ENCODE peak calls at places on chromosome 15, in eight cellular contexts. E, N, K, M, P, T, D and U are unnamed samples.

GRCh38 chr15:39431371-39431770 is 149.5 kb upstream of the THBS1 start:
- DNase-seq in E (peak; percentile 62), N (no peak), K (no peak), M (no peak), P (no peak), T (peak; percentile 43), D (no peak), U (no peak)

GRCh38 chr15:29859981-29860745 is 37.9 kb upstream of the TJP1 start:
- DNase-seq in E (peak; percentile 84), N (no peak), K (no peak), M (no peak), P (peak; percentile 21), T (peak; percentile 74), D (peak; percentile 40), U (no peak)

GRCh38 chr15:34682673-34683072 is 72.1 kb downstream of the GJD2 start:
- DNase-seq in E (peak; percentile 48), N (no peak), K (no peak), M (no peak), P (peak; percentile 69), T (peak; percentile 86), D (no peak), U (no peak)

GRCh38 chr15:29522373-29523276 is 253.0 kb upstream of the NSMCE3 start:
- DNase-seq in E (no peak), N (no peak), K (no peak), M (no peak), P (no peak), T (no peak), D (no peak), U (no peak)

GRCh38 chr15:90765966-90766365 is 48.8 kb downstream of the BLM start:
- DNase-seq in E (no peak), N (no peak), K (no peak), M (no peak), P (no peak), T (no peak), D (no peak), U (no peak)

GRCh38 chr15:50064674-50065073 is 54.4 kb downstream of the ATP8B4 start:
- DNase-seq in E (no peak), N (no peak), K (no peak), M (no peak), P (no peak), T (no peak), D (no peak), U (no peak)

GRCh38 chr15:49059491-49059890 is 13.2 kb upstream of the SECISBP2L start:
- DNase-seq in E (no peak), N (no peak), K (no peak), M (no peak), P (no peak), T (no peak), D (no peak), U (no peak)

GRCh38 chr15:63595066-63595465 is 2.1 kb upstream of the FBXL22 start:
- DNase-seq in E (no peak), N (no peak), K (no peak), M (no peak), P (no peak), T (no peak), D (no peak), U (no peak)

GRCh38 chr15:68210821-68211655 is 5.9 kb upstream of the CALML4 start:
- DNase-seq in E (peak; percentile 46), N (peak; percentile 81), K (peak; percentile 78), M (peak; percentile 72), P (no peak), T (peak; percentile 45), D (no peak), U (no peak)

GRCh38 chr15:80977627-80978036 is 12.0 kb downstream of the MESD start:
- DNase-seq in E (peak; percentile 49), N (peak; percentile 63), K (peak; percentile 78), M (peak; percentile 63), P (no peak), T (peak; percentile 64), D (no peak), U (peak; percentile 72)

GRCh38 chr15:68278345-68279217 is 1.0 kb downstream of the FEM1B start:
- DNase-seq in E (peak; percentile 49), N (peak; percentile 64), K (peak; percentile 26), M (peak; percentile 65), P (no peak), T (peak; percentile 71), D (no peak), U (no peak)

GRCh38 chr15:40345867-40346578 is 4.8 kb upstream of the PHGR1 start:
- DNase-seq in E (no peak), N (no peak), K (no peak), M (no peak), P (no peak), T (no peak), D (no peak), U (no peak)

GRCh38 chr15:64753419-64754185 is 21.8 kb downstream of the RBPMS2 start:
- DNase-seq in E (no peak), N (no peak), K (no peak), M (no peak), P (no peak), T (no peak), D (no peak), U (no peak)

GRCh38 chr15:76994971-76995945 is at the start of gene PSTPIP1:
- DNase-seq in E (no peak), N (peak; percentile 54), K (no peak), M (no peak), P (peak; percentile 15), T (no peak), D (no peak), U (no peak)

GRCh38 chr15:29711531-29711930 is 110.7 kb downstream of the TJP1 start:
- DNase-seq in E (peak; percentile 47), N (no peak), K (no peak), M (no peak), P (no peak), T (no peak), D (no peak), U (no peak)

GRCh38 chr15:71079208-71080044 is 35.8 kb upstream of the THSD4 start:
- DNase-seq in E (peak; percentile 78), N (no peak), K (no peak), M (no peak), P (no peak), T (peak; percentile 79), D (peak; percentile 88), U (no peak)

GRCh38 chr15:71219646-71220045 is 104.4 kb downstream of the THSD4 start:
- DNase-seq in E (peak; percentile 35), N (no peak), K (no peak), M (no peak), P (no peak), T (peak; percentile 93), D (peak; percentile 76), U (peak; percentile 64)

GRCh38 chr15:40743466-40743865 is 11.6 kb downstream of the RMDN3 start:
- DNase-seq in E (no peak), N (no peak), K (no peak), M (no peak), P (no peak), T (no peak), D (no peak), U (no peak)

GRCh38 chr15:100841426-100841825 is 38.2 kb upstream of the ALDH1A3 start:
- DNase-seq in E (no peak), N (no peak), K (no peak), M (no peak), P (no peak), T (no peak), D (no peak), U (no peak)

GRCh38 chr15:84398763-84399701 is 163.5 kb downstream of the GOLGA6L4 start:
- DNase-seq in E (no peak), N (peak; percentile 24), K (no peak), M (no peak), P (no peak), T (no peak), D (no peak), U (no peak)

DNA sequence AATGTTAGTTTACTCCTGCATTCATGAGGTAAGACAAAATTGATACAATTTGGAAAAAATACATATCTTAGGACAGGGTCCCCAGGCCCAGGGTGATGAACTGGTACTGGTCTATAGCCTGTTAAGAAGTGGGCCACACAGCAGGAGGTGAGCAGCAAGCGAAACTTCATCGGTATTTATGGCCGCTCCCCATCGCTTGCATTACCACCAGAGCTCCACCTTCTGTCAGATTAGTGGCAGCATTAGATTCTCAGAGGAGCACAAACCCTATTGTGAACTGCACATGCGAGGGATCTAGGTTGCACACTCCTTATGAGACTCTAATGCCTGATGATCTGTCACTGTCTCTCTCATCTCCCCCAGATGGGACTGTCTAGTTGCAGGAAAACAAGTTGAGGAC is 880.6 kb downstream of the MCTP2 start:
- DNase-seq in E (no peak), N (no peak), K (no peak), M (no peak), P (no peak), T (no peak), D (no peak), U (no peak)
- TF ChIP-seq CTCF in E (no peak), N (no peak), K (no peak), M (no peak), P (no peak), T (no peak), D (no peak), U (no peak)

DNA sequence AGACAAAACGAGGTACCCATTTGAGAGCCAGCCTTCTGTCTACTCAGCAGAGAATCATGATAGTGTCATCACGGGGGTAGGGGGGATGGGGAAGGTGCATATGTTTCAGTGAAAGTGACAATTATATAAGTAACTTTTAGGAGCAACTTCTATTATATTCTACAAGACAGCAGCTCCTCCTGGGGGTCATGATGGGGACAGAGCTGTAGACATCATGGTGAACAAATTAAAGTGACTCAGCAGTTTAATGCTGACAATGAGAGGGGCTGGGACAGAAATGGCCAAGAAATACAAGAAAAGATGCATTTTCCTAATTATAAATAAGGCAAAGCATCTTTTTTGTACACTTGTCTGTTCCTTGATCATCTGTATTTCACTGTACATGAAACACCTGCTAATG is 11.8 kb downstream of the CAPN3 start:
- DNase-seq in E (no peak), N (no peak), K (no peak), M (no peak), P (no peak), T (peak; percentile 69), D (no peak), U (no peak)
- TF ChIP-seq CTCF in E (no peak), N (no peak), K (peak; percentile 25), M (no peak), P (no peak), T (peak; percentile 36), D (peak; percentile 18), U (no peak)

DNA sequence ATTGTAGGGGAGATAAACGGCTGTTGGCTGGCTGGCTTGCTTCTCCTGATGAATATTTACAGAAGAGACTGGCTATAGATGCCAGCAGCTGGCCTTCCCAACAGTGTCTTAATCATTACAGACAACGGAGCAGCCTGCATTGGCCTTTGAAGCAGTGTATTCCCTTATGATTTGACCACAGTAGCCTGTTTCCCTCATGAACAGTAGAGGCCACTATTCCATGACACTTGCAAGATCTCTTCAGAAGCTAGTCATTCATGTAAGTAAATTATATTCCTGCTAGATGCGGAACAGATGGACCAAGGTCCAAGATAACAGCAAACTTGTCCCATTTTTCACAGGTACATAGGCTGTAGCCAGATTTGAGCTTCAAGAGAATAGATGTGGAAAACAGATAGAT is 47.3 kb downstream of the TMCO5A start:
- DNase-seq in E (peak; percentile 53), N (no peak), K (peak; percentile 36), M (no peak), P (no peak), T (peak; percentile 68), D (peak; percentile 13), U (no peak)
- TF ChIP-seq CTCF in E (peak; percentile 61), N (peak; percentile 36), K (peak; percentile 59), M (peak; percentile 41), P (peak; percentile 40), T (peak; percentile 47), D (peak; percentile 59), U (peak; percentile 11)

GRCh38 chr15:73065114-73065513 is 12.9 kb downstream of the NEO1 start:
- DNase-seq in E (no peak), N (no peak), K (no peak), M (no peak), P (no peak), T (no peak), D (no peak), U (no peak)
- TF ChIP-seq CTCF in E (no peak), N (no peak), K (no peak), M (no peak), P (no peak), T (no peak), D (no peak), U (no peak)